ENCODE peak calls at places on chromosomes 16 and 17, in four cellular contexts. Y is PC-9, L is GM23248, G is neural progenitor cell. V is an unnamed sample. For H3F3A, the result is how much of the 10 kb centered on the place peaks cover.

GRCh38 chr17:29007456-29008455 is 1.9 kb upstream of the SEZ6 start:
- DNase-seq in Y (peak), L (peak), G (no peak), V (peak)

GRCh38 chr17:61248399-61248798 is 151.2 kb upstream of the TBX2 start:
- DNase-seq in Y (no peak), L (peak), G (no peak), V (peak)

GRCh38 chr17:30812218-30813177 is 12.0 kb downstream of the CRLF3 start:
- DNase-seq in Y (no peak), L (peak), G (no peak), V (peak)

GRCh38 chr16:73717266-73718057 is 579.2 kb upstream of the PSMD7 start:
- DNase-seq in Y (no peak), L (no peak), G (no peak), V (no peak)

GRCh38 chr17:61487161-61487654 is 35.0 kb downstream of the TBX4 start:
- DNase-seq in Y (no peak), L (no peak), G (no peak), V (no peak)

GRCh38 chr17:81417049-81417878 is 22.0 kb downstream of the BAHCC1 start:
- DNase-seq in Y (no peak), L (peak), G (no peak), V (peak)

GRCh38 chr16:86584726-86585721 is 6.7 kb downstream of the FOXL1 start:
- DNase-seq in Y (no peak), L (peak), G (no peak), V (peak)

GRCh38 chr17:72267601-72268000 is 146.8 kb downstream of the SOX9 start:
- DNase-seq in Y (no peak), L (no peak), G (no peak), V (no peak)

GRCh38 chr16:11429823-11430222 is 84.6 kb downstream of the RMI2 start:
- DNase-seq in Y (no peak), L (no peak), G (no peak), V (no peak)

GRCh38 chr17:60392845-60393702 is 1.1 kb upstream of the USP32 start:
- DNase-seq in Y (no peak), L (peak), G (peak), V (peak)

GRCh38 chr17:48440660-48441059 is 10.6 kb upstream of the SKAP1 start:
- DNase-seq in Y (no peak), L (no peak), G (no peak), V (no peak)

GRCh38 chr17:39757931-39758873 is 20.5 kb downstream of the GRB7 start:
- DNase-seq in Y (no peak), L (peak), G (no peak), V (no peak)

DNA sequence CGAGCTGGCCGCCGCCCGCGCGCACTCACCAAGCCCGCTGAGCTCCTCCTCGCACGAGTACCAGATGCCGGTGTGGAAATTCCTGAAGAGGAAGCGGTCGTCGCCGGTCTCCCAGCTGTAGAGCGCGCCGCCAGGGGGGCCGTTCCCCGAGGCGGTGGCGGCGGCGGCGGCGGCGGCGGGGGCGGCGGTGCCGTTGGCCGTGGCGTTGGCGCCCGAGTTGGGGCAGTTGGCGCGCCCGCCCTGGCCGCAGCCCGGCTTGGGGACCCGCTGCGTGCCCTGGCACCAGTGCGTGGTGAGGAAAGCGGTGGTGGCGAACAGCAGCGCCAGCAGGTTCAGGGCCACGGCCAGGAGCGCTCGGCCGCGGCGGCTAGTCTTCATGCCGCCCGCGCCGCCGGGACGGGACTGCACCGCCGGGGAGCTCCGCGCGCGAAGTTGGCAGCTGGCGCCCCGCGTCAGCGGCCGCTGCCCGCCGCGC is 430 bp downstream of the GSG1L start:
- DNase-seq in Y (no peak), L (peak), G (peak), V (no peak)
- TF ChIP-seq EZH2 in Y (no peak), L (no peak), G (no peak), V (no peak)

GRCh38 chr17:56979091-56979480 is 1.2 kb downstream of the SCPEP1 start:
- DNase-seq in Y (no peak), L (no peak), G (peak), V (no peak)
- H3F3A ChIP-seq in Y (under half), L (under half), G (under half), V (under half)

GRCh38 chr17:57264776-57265175 is 8.5 kb downstream of the MSI2 start:
- DNase-seq in Y (no peak), L (no peak), G (no peak), V (no peak)
- TF ChIP-seq EZH2 in Y (no peak), L (no peak), G (no peak), V (no peak)

GRCh38 chr16:14304891-14305459 is 233.9 kb downstream of the MRTFB start:
- DNase-seq in Y (no peak), L (no peak), G (no peak), V (no peak)
- H3F3A ChIP-seq in Y (under half), L (under half), G (half or more), V (under half)

DNA sequence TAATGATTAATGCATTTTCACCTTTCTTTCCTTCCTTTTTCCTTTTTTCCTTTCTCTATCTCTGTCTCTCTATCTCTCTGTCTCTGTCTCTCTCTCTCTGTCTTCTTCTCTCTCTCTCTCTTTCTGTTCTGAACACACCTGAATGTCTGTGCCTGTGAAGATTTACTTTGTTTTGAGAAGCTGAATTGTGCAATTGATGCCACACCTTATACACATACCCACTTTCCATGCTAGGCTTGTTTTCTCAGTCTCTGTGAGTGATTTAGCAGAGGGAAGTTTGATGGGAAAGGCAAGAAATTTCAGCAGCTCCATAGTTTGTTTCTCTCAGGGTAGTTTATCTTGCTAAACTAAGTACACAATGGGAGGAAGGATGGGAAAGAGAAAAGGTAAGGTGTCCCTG is 9.3 kb upstream of the CAPNS2 start:
- DNase-seq in Y (no peak), L (no peak), G (no peak), V (no peak)
- TF ChIP-seq EZH2 in Y (no peak), L (no peak), G (no peak), V (no peak)

GRCh38 chr17:78168906-78169793 is 769 bp downstream of the SYNGR2 start:
- DNase-seq in Y (no peak), L (peak), G (peak), V (peak)
- H3F3A ChIP-seq in Y (under half), L (under half), G (under half), V (under half)

GRCh38 chr16:19196871-19197270 is 28.8 kb downstream of the SYT17 start:
- DNase-seq in Y (no peak), L (no peak), G (no peak), V (no peak)
- TF ChIP-seq EZH2 in Y (no peak), L (no peak), G (no peak), V (no peak)